ENCODE peak calls at places on chromosomes 7 and 10, in eight cellular contexts. A is mammary epithelial cell, O is heart left ventricle, C is aorta, H is tibial artery, F is stomach, N is AG04450, V is substantia nigra. M is an unnamed sample.
A peak's percentile ranks its signal among the peaks of the same experiment; 100 is the strongest.

GRCh38 chr7:1274121-1274875 is 41.6 kb downstream of the UNCX start:
- DNase-seq in A (no peak), O (no peak), C (peak; percentile 34), H (no peak), F (no peak), N (no peak), V (no peak), M (no peak)

GRCh38 chr10:130076681-130077080 is 33.9 kb downstream of the C10orf143 start:
- DNase-seq in A (no peak), O (no peak), C (no peak), H (no peak), F (no peak), N (no peak), V (no peak), M (no peak)

GRCh38 chr7:43454936-43455518 is 127.9 kb upstream of the STK17A start:
- DNase-seq in A (peak; percentile 66), O (no peak), C (no peak), H (no peak), F (no peak), N (no peak), V (no peak), M (no peak)

GRCh38 chr10:27745719-27746363 is at the start of gene MKX:
- DNase-seq in A (peak; percentile 41), O (no peak), C (peak; percentile 79), H (peak; percentile 82), F (peak; percentile 44), N (no peak), V (no peak), M (peak; percentile 26)

GRCh38 chr7:28818996-28819395 is 139.1 kb downstream of the TRIL start:
- DNase-seq in A (peak; percentile 75), O (no peak), C (no peak), H (no peak), F (no peak), N (no peak), V (no peak), M (no peak)

GRCh38 chr7:154484943-154485342 is 432.7 kb downstream of the DPP6 start:
- DNase-seq in A (no peak), O (no peak), C (no peak), H (no peak), F (no peak), N (no peak), V (no peak), M (no peak)

GRCh38 chr10:110480387-110480786 is 17.3 kb upstream of the DUSP5 start:
- DNase-seq in A (no peak), O (no peak), C (no peak), H (no peak), F (no peak), N (no peak), V (no peak), M (no peak)

GRCh38 chr10:20839910-20840309 is 57.2 kb downstream of the NEBL start:
- DNase-seq in A (no peak), O (no peak), C (no peak), H (no peak), F (no peak), N (no peak), V (no peak), M (no peak)

GRCh38 chr7:137987563-137987962 is 14.3 kb downstream of the CREB3L2 start:
- DNase-seq in A (no peak), O (no peak), C (no peak), H (no peak), F (no peak), N (no peak), V (no peak), M (no peak)

GRCh38 chr10:38094923-38095574 is 912 bp downstream of the ZNF37A start:
- DNase-seq in A (no peak), O (no peak), C (no peak), H (no peak), F (no peak), N (no peak), V (no peak), M (peak; percentile 45)

GRCh38 chr10:16887565-16887964 is 70.3 kb upstream of the RSU1 start:
- DNase-seq in A (peak; percentile 25), O (no peak), C (no peak), H (no peak), F (no peak), N (peak; percentile 26), V (no peak), M (no peak)

GRCh38 chr7:52955522-52955921 is 79.9 kb upstream of the POM121L12 start:
- DNase-seq in A (no peak), O (no peak), C (no peak), H (no peak), F (no peak), N (no peak), V (no peak), M (no peak)

GRCh38 chr7:148959726-148960125 is 68.6 kb downstream of the PDIA4 start:
- DNase-seq in A (no peak), O (no peak), C (no peak), H (peak; percentile 12), F (no peak), N (no peak), V (no peak), M (no peak)

GRCh38 chr7:23242935-23243334 is 3.6 kb upstream of the GPNMB start:
- DNase-seq in A (no peak), O (no peak), C (no peak), H (no peak), F (no peak), N (no peak), V (no peak), M (no peak)

GRCh38 chr7:149872419-149873073 is 1.2 kb upstream of the ATP6V0E2 start:
- DNase-seq in A (peak; percentile 63), O (peak; percentile 87), C (peak; percentile 89), H (peak; percentile 88), F (peak; percentile 67), N (no peak), V (peak; percentile 82), M (peak; percentile 62)

GRCh38 chr7:167087-167855 is 25.1 kb upstream of the FAM20C start:
- DNase-seq in A (no peak), O (no peak), C (peak; percentile 71), H (no peak), F (no peak), N (no peak), V (no peak), M (peak; percentile 52)

GRCh38 chr10:114372179-114372578 is 32.1 kb downstream of the AFAP1L2 start:
- DNase-seq in A (no peak), O (no peak), C (no peak), H (no peak), F (no peak), N (no peak), V (no peak), M (no peak)

GRCh38 chr10:35667270-35667889 is 25.3 kb upstream of the FZD8 start:
- DNase-seq in A (no peak), O (no peak), C (no peak), H (no peak), F (no peak), N (no peak), V (no peak), M (no peak)

GRCh38 chr7:114789942-114790341 is 132.0 kb upstream of the MDFIC start:
- DNase-seq in A (peak; percentile 82), O (no peak), C (no peak), H (no peak), F (no peak), N (peak; percentile 26), V (no peak), M (no peak)
- H3K27ac ChIP-seq in A (no peak overlapping the region), O (no peak overlapping the region), C (no peak overlapping the region), H (no peak overlapping the region), F (no peak overlapping the region), N (no peak overlapping the region), V (no peak overlapping the region), M (no peak overlapping the region)

GRCh38 chr10:96673318-96674099 is 46.8 kb downstream of the PIK3AP1 start:
- DNase-seq in A (no peak), O (peak; percentile 29), C (peak; percentile 73), H (no peak), F (no peak), N (peak; percentile 13), V (peak; percentile 17), M (no peak)
- H3K27ac ChIP-seq in A (no peak overlapping the region), O (no peak overlapping the region), C (no peak overlapping the region), H (no peak overlapping the region), F (no peak overlapping the region), N (peak overlapping the region; percentile 61), V (peak overlapping the region; percentile 56), M (peak overlapping the region; percentile 71)

DNA sequence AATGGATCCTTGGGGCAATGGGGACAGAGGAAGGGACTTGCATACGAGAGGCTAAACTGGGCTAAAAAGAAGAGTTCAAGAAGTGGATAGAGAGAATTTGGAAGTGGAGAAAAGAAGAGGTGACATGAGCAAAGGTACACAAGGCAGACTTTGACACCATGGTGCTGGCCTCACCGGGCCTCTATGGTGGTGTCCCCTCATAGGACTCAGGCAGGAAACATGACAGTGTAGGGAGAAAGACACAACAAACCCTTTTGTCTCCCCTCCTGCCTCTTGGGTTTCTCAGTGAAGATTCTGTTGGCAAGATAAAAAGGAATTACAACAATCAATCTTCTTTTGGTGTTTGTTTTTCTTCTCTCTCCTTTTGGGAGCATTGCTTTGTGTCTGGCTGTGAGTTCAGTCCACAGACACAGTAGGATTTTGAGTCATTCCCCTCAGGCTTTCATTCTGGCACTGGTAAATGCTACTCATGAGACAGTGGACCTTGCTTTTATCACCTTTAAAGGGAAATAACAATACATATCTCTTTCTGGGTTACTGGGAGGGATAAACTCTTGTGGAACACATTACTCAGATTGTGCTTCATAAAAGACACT is 827.7 kb downstream of the TNS3 start:
- DNase-seq in A (peak; percentile 85), O (no peak), C (no peak), H (no peak), F (no peak), N (no peak), V (no peak), M (no peak)
- H3K27ac ChIP-seq in A (no peak overlapping the region), O (no peak overlapping the region), C (peak overlapping the region; percentile 36), H (peak overlapping the region; percentile 80), F (no peak overlapping the region), N (no peak overlapping the region), V (no peak overlapping the region), M (no peak overlapping the region)

GRCh38 chr7:37390149-37390548 is 58.5 kb downstream of the ELMO1 start:
- DNase-seq in A (no peak), O (no peak), C (no peak), H (no peak), F (no peak), N (no peak), V (no peak), M (no peak)

GRCh38 chr7:37394158-37394557 is 54.5 kb downstream of the ELMO1 start:
- DNase-seq in A (no peak), O (no peak), C (no peak), H (no peak), F (no peak), N (no peak), V (no peak), M (no peak)

GRCh38 chr7:37391791-37392672 is 56.6 kb downstream of the ELMO1 start:
- DNase-seq in A (no peak), O (no peak), C (peak; percentile 56), H (no peak), F (no peak), N (no peak), V (no peak), M (no peak)

GRCh38 chr7:37395618-37396259 is 52.9 kb downstream of the ELMO1 start:
- DNase-seq in A (peak; percentile 6), O (no peak), C (no peak), H (no peak), F (no peak), N (no peak), V (no peak), M (no peak)

DNA sequence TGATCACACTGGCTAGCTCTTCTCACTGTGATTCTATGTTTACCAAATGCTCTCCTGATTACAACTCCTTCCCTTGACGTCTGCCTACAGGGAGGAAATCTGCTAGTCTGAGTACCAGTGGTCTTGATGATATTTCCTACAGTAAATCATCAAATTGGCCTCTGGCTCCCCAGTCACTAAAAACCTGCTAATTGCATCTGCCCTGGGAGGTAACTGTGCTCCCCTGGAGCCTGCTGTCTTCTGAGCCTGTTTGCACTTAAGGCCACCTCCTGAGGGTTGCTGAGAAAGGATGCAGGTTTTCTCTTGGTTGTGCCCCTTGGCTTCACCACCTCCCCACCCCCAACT is 56.0 kb downstream of the ELMO1 start:
- DNase-seq in A (no peak), O (no peak), C (no peak), H (no peak), F (no peak), N (no peak), V (no peak), M (no peak)
- H3K27ac ChIP-seq in A (no peak overlapping the region), O (peak overlapping the region; percentile 13), C (no peak overlapping the region), H (no peak overlapping the region), F (peak overlapping the region; percentile 2), N (no peak overlapping the region), V (peak overlapping the region; percentile 8), M (no peak overlapping the region)